ENCODE peak calls at places on chromosomes 12 and 14, in four cellular contexts. D is trophoblast cell, S is neuronal stem cell, A is mammary epithelial cell. Y is an unnamed sample.

GRCh38 chr14:59020382-59020781 is 168.1 kb upstream of the DAAM1 start:
- DNase-seq in A (peak; percentile 20), S (no peak), D (peak; percentile 59), Y (no peak)

GRCh38 chr14:99579903-99580570 is 24.0 kb downstream of the CCDC85C start:
- DNase-seq in A (peak; percentile 63), D (peak; percentile 96), S (no peak), Y (peak; percentile 99)

GRCh38 chr14:20247651-20248246 is 8.7 kb downstream of the OR11H4 start:
- DNase-seq in D (peak; percentile 55), S (no peak), A (peak; percentile 16), Y (no peak)

GRCh38 chr12:51593539-51593938 is 2.5 kb downstream of the SCN8A start:
- DNase-seq in A (peak; percentile 36), D (peak; percentile 55), S (peak; percentile 46), Y (no peak)

GRCh38 chr12:69583203-69583602 is 2.1 kb upstream of the CCT2 start:
- DNase-seq in A (no peak), D (peak; percentile 8), S (no peak), Y (no peak)

GRCh38 chr14:106442857-106443256 is 916.5 kb downstream of the TMEM121 start:
- DNase-seq in A (no peak), S (no peak), D (no peak), Y (no peak)

GRCh38 chr14:94407906-94408305 is 19.5 kb upstream of the SERPINA1 start:
- DNase-seq in S (no peak), D (no peak), A (no peak), Y (no peak)

GRCh38 chr14:21965042-21965441 is 291.4 kb upstream of the OR4E1 start:
- DNase-seq in D (no peak), S (no peak), A (no peak), Y (no peak)

GRCh38 chr14:54691525-54692260 is 124.8 kb downstream of the SAMD4A start:
- DNase-seq in A (peak; percentile 64), D (peak; percentile 73), S (peak; percentile 71), Y (no peak)

GRCh38 chr12:1590083-1590979 is 4.0 kb downstream of the FBXL14 start:
- DNase-seq in S (peak; percentile 84), A (peak; percentile 19), D (no peak), Y (no peak)

GRCh38 chr14:99531221-99532096 is 50.2 kb downstream of the CCNK start:
- DNase-seq in D (no peak), A (no peak), S (peak; percentile 56), Y (no peak)

GRCh38 chr12:78376257-78376656 is 488.3 kb upstream of the SYT1 start:
- DNase-seq in D (no peak), A (no peak), S (no peak), Y (no peak)

GRCh38 chr14:24911324-24912095 is 138.4 kb downstream of the STXBP6 start:
- DNase-seq in A (peak; percentile 55), S (no peak), D (no peak), Y (no peak)

GRCh38 chr12:44342371-44342770 is 506.5 kb downstream of the TMEM117 start:
- DNase-seq in A (no peak), S (no peak), D (no peak), Y (no peak)

GRCh38 chr14:83217492-83217891 is 1683.8 kb upstream of the SEL1L start:
- DNase-seq in D (no peak), S (no peak), A (no peak), Y (no peak)

GRCh38 chr14:68789002-68789797 is 3.7 kb downstream of the ZFP36L1 start:
- DNase-seq in A (peak; percentile 59), S (no peak), D (peak; percentile 79), Y (no peak)

GRCh38 chr12:25591132-25591531 is 38.0 kb upstream of the LMNTD1 start:
- DNase-seq in D (peak; percentile 6), A (no peak), S (no peak), Y (no peak)

GRCh38 chr12:48863296-48863695 is 2.4 kb downstream of the RND1 start:
- DNase-seq in A (no peak), S (no peak), D (no peak), Y (no peak)

GRCh38 chr12:131105736-131106356 is 152.1 kb downstream of the ADGRD1 start:
- DNase-seq in A (no peak), S (no peak), D (no peak), Y (no peak)

GRCh38 chr12:69401940-69402339 is 42.4 kb downstream of the YEATS4 start:
- DNase-seq in S (no peak), A (no peak), D (no peak), Y (no peak)

GRCh38 chr12:103799504-103800251 is 41.4 kb downstream of the NT5DC3 start:
- DNase-seq in A (peak; percentile 95), S (no peak), D (peak; percentile 84), Y (peak; percentile 62)

GRCh38 chr12:125983784-125984510 is 918.7 kb downstream of the AACS start:
- DNase-seq in A (no peak), S (peak; percentile 76), D (peak; percentile 59), Y (no peak)

GRCh38 chr12:3362751-3363150 is 128.3 kb upstream of the PRMT8 start:
- DNase-seq in A (no peak), D (no peak), S (no peak), Y (no peak)

GRCh38 chr14:41607966-41608663 is 1.4 kb downstream of the LRFN5 start:
- DNase-seq in D (peak; percentile 56), S (no peak), A (no peak), Y (no peak)

GRCh38 chr12:52787324-52787996 is 8.5 kb downstream of the KRT3 start:
- DNase-seq in S (no peak), A (no peak), D (no peak), Y (no peak)

GRCh38 chr14:24334431-24335271 is at the start of gene ADCY4:
- DNase-seq in A (no peak), S (no peak), D (no peak), Y (no peak)

GRCh38 chr12:20212658-20213387 is 155.5 kb upstream of the PDE3A start:
- DNase-seq in S (peak; percentile 96), A (peak; percentile 69), D (peak; percentile 54), Y (peak; percentile 15)

GRCh38 chr14:72123755-72124154 is 191.5 kb downstream of the RGS6 start:
- DNase-seq in S (no peak), A (no peak), D (no peak), Y (no peak)

GRCh38 chr14:68473794-68474193 is 319.1 kb downstream of the ZFP36L1 start:
- DNase-seq in S (no peak), A (no peak), D (no peak), Y (no peak)

GRCh38 chr14:75274899-75275569 is 3.6 kb upstream of the FOS start:
- DNase-seq in A (no peak), S (no peak), D (peak; percentile 67), Y (no peak)

GRCh38 chr14:53953828-53954550 is 2.6 kb downstream of the BMP4 start:
- DNase-seq in A (peak; percentile 52), D (peak; percentile 47), S (no peak), Y (no peak)

GRCh38 chr12:55068416-55069010 is 48.7 kb downstream of the NEUROD4 start:
- DNase-seq in A (peak; percentile 53), D (peak; percentile 83), S (peak; percentile 73), Y (peak; percentile 13)

GRCh38 chr12:123436017-123436964 is at the start of gene RILPL2:
- DNase-seq in A (peak; percentile 87), S (peak; percentile 49), D (peak; percentile 92), Y (peak; percentile 36)

GRCh38 chr12:40691913-40692616 is at the start of gene CNTN1:
- DNase-seq in D (no peak), S (peak; percentile 87), A (peak; percentile 74), Y (no peak)

GRCh38 chr14:55129428-55130193 is 559 bp downstream of the LGALS3 start:
- DNase-seq in S (no peak), D (peak; percentile 76), A (peak; percentile 70), Y (no peak)

GRCh38 chr12:109721276-109721675 is 7.7 kb downstream of the FAM222A start:
- DNase-seq in D (no peak), A (no peak), S (no peak), Y (no peak)

GRCh38 chr12:101609198-101609597 is 14.4 kb downstream of the MYBPC1 start:
- DNase-seq in A (no peak), D (no peak), S (no peak), Y (no peak)

GRCh38 chr12:86230516-86231146 is 25.6 kb downstream of the MGAT4C start:
- DNase-seq in D (no peak), S (no peak), A (no peak), Y (no peak)

GRCh38 chr14:74438351-74438915 is 12.4 kb upstream of the SYNDIG1L start:
- DNase-seq in D (peak; percentile 97), A (no peak), S (no peak), Y (no peak)

GRCh38 chr14:95058491-95058890 is 98.8 kb downstream of the DICER1 start:
- DNase-seq in S (no peak), D (no peak), A (no peak), Y (no peak)

GRCh38 chr14:70808023-70808401 is 1.3 kb downstream of the MAP3K9 start:
- DNase-seq in D (no peak), A (no peak), S (no peak), Y (no peak)
- H2AFZ ChIP-seq in D (peak overlapping the region; percentile 50), A (peak overlapping the region; percentile 2), S (peak overlapping the region; percentile 98), Y (no peak overlapping the region)

GRCh38 chr12:17192721-17193120 is 586.8 kb upstream of the LMO3 start:
- DNase-seq in A (no peak), D (no peak), S (peak; percentile 61), Y (no peak)
- H2AFZ ChIP-seq in A (no peak overlapping the region), D (no peak overlapping the region), S (no peak overlapping the region), Y (no peak overlapping the region)

DNA sequence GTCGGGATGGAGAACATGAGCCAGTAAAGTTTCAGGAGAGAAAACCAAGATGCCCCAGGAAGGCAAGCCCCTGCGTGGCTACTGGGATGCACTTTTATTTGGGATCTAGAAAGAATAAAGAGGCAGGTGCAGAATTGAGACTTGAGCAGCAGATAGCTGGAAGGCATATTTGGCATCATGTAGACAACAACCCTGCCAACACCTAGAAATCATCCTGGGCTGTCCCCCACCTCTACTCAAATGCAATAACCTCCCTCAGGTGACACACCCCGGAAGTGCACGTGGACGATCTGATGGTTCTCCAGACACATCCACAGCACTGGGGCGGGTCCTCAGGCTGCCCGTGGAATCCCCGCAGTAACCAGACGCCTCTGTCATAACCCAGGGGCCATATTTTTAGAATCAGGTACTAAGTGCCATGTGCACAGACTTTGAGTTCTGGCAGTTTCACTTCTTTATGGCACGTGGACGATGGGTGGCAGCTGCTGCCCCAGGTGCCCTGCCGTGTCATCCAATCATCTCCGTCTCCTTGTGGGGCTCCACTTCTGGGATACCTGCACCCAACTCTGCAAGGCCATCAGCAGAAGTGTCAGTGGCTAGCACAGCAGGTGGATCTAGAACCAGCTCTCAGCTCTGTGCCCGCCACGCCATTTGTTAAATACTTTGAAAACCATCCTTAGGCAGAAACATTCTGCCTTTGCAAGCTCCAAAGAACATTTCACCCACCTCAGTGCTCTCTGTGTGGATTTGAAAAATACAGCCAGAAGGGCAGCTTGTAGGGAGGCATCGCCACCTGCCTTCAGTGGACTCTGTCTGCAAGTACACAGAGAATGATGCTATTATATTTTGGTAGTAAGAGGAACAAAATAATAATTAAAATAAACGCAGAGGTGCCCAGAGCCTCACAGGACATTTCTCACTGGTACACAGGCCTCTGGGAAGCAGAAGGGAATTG is 771.7 kb upstream of the TMEM132C start:
- DNase-seq in S (no peak), D (no peak), A (no peak), Y (no peak)
- H2AFZ ChIP-seq in S (no peak overlapping the region), D (no peak overlapping the region), A (no peak overlapping the region), Y (no peak overlapping the region)

GRCh38 chr12:21539797-21540196 is 13.7 kb downstream of the SPX start:
- DNase-seq in A (peak; percentile 45), D (peak; percentile 22), S (no peak), Y (no peak)

GRCh38 chr12:21545557-21545956 is 19.5 kb downstream of the SPX start:
- DNase-seq in D (no peak), A (no peak), S (no peak), Y (no peak)

GRCh38 chr12:21538259-21538658 is 12.2 kb downstream of the SPX start:
- DNase-seq in S (no peak), D (peak; percentile 68), A (no peak), Y (no peak)

GRCh38 chr12:21541773-21542172 is 15.7 kb downstream of the SPX start:
- DNase-seq in A (no peak), D (no peak), S (no peak), Y (no peak)

GRCh38 chr12:21542412-21542811 is 16.3 kb downstream of the SPX start:
- DNase-seq in A (no peak), D (no peak), S (no peak), Y (no peak)
- H2AFZ ChIP-seq in A (no peak overlapping the region), D (no peak overlapping the region), S (no peak overlapping the region), Y (no peak overlapping the region)